ENCODE peak calls at places on chromosome 3, in eight cellular contexts. W is activated CD4-positive, alpha-beta T cell treated with anti-CD3 and anti-CD28 coated beads, Interleukin-2, amount 50 U/mL, for 1 hour; X is heart right ventricle; R is stimulated activated naive B cell treated with anti-CD40 and anti-IgM and Interleukin-4, amounts not matched to agents 10 μg/mL and 1 μg/mL and 100 μg/mL, for 72 hours; N is psoas muscle; P is left lung; E is Calu3; H is choroid plexus epithelial cell. Y is an unnamed sample.

GRCh38 chr3:73071952-73072351 is 10.5 kb downstream of the EBLN2 start:
- DNase-seq in W (no peak), X (no peak), R (no peak), N (no peak), P (no peak), E (no peak), H (no peak), Y (no peak)

GRCh38 chr3:112647122-112647521 is 6.2 kb upstream of the CCDC80 start:
- DNase-seq in W (no peak), X (no peak), R (no peak), N (no peak), P (no peak), E (peak), H (peak), Y (no peak)

GRCh38 chr3:122754867-122755835 is 38.5 kb downstream of the HSPBAP1 start:
- DNase-seq in W (no peak), X (no peak), R (no peak), N (no peak), P (no peak), E (peak), H (peak), Y (peak)

GRCh38 chr3:194383276-194383940 is 13.9 kb upstream of the LRRC15 start:
- DNase-seq in W (no peak), X (no peak), R (no peak), N (no peak), P (no peak), E (no peak), H (no peak), Y (no peak)

GRCh38 chr3:193132923-193133463 is 108.0 kb upstream of the PLAAT1 start:
- DNase-seq in W (no peak), X (no peak), R (no peak), N (no peak), P (no peak), E (no peak), H (peak), Y (no peak)

GRCh38 chr3:72487078-72487765 is 361.0 kb downstream of the SHQ1 start:
- DNase-seq in W (no peak), X (peak), R (peak), N (peak), P (peak), E (peak), H (peak), Y (no peak)

GRCh38 chr3:142355692-142356091 is 92.1 kb downstream of the XRN1 start:
- DNase-seq in W (no peak), X (no peak), R (no peak), N (no peak), P (no peak), E (no peak), H (no peak), Y (no peak)

GRCh38 chr3:29335438-29335837 is 54.6 kb downstream of the RBMS3 start:
- DNase-seq in W (no peak), X (peak), R (no peak), N (peak), P (peak), E (peak), H (peak), Y (no peak)

GRCh38 chr3:134287512-134287911 is 36.9 kb upstream of the RYK start:
- DNase-seq in W (no peak), X (no peak), R (no peak), N (no peak), P (no peak), E (no peak), H (no peak), Y (no peak)

GRCh38 chr3:9715764-9716437 is 12.3 kb downstream of the CPNE9 start:
- DNase-seq in W (no peak), X (peak), R (no peak), N (peak), P (peak), E (peak), H (peak), Y (no peak)

GRCh38 chr3:16143870-16144568 is 30.5 kb upstream of the GALNT15 start:
- DNase-seq in W (no peak), X (no peak), R (no peak), N (no peak), P (no peak), E (no peak), H (no peak), Y (no peak)

GRCh38 chr3:105938101-105938500 is 69.3 kb upstream of the CBLB start:
- DNase-seq in W (no peak), X (no peak), R (no peak), N (no peak), P (no peak), E (no peak), H (peak), Y (no peak)

GRCh38 chr3:136818851-136819783 is at the start of gene SLC35G2:
- DNase-seq in W (peak), X (peak), R (peak), N (peak), P (peak), E (peak), H (peak), Y (no peak)

GRCh38 chr3:9422712-9423424 is 25.5 kb downstream of the SETD5 start:
- DNase-seq in W (no peak), X (no peak), R (no peak), N (peak), P (peak), E (peak), H (peak), Y (no peak)

GRCh38 chr3:9879830-9880549 is at the start of gene CIDEC:
- DNase-seq in W (no peak), X (no peak), R (no peak), N (no peak), P (no peak), E (no peak), H (no peak), Y (no peak)

GRCh38 chr3:21888656-21889055 is 137.6 kb upstream of the ZNF385D start:
- DNase-seq in W (no peak), X (no peak), R (no peak), N (no peak), P (no peak), E (no peak), H (no peak), Y (no peak)

GRCh38 chr3:123449986-123450474 is 1.1 kb upstream of the ADCY5 start:
- DNase-seq in W (no peak), X (peak), R (no peak), N (peak), P (no peak), E (no peak), H (no peak), Y (no peak)

GRCh38 chr3:30504939-30505338 is 101.5 kb upstream of the TGFBR2 start:
- DNase-seq in W (no peak), X (no peak), R (no peak), N (no peak), P (no peak), E (no peak), H (peak), Y (no peak)

GRCh38 chr3:166837535-166837934 is 542.6 kb downstream of the ZBBX start:
- DNase-seq in W (no peak), X (no peak), R (no peak), N (no peak), P (no peak), E (peak), H (no peak), Y (no peak)

GRCh38 chr3:24254649-24255048 is 240.0 kb downstream of the THRB start:
- DNase-seq in W (no peak), X (no peak), R (no peak), N (no peak), P (no peak), E (no peak), H (peak), Y (no peak)

GRCh38 chr3:62403765-62404164 is 30.4 kb upstream of the FEZF2 start:
- DNase-seq in W (no peak), X (no peak), R (no peak), N (no peak), P (no peak), E (no peak), H (no peak), Y (no peak)

GRCh38 chr3:196235452-196236122 is 19.3 kb downstream of the SLC51A start:
- DNase-seq in W (no peak), X (no peak), R (no peak), N (no peak), P (no peak), E (no peak), H (no peak), Y (no peak)

GRCh38 chr3:120028271-120029047 is 65.8 kb downstream of the GSK3B start:
- DNase-seq in W (no peak), X (no peak), R (no peak), N (no peak), P (no peak), E (no peak), H (no peak), Y (no peak)

GRCh38 chr3:181486496-181486895 is 225.2 kb upstream of the SOX2 start:
- DNase-seq in W (no peak), X (no peak), R (no peak), N (no peak), P (no peak), E (no peak), H (no peak), Y (no peak)

GRCh38 chr3:67863869-67864268 is 209.5 kb upstream of the SUCLG2 start:
- DNase-seq in W (no peak), X (no peak), R (no peak), N (no peak), P (no peak), E (no peak), H (peak), Y (no peak)

GRCh38 chr3:134346744-134347143 is 27.5 kb downstream of the AMOTL2 start:
- DNase-seq in W (no peak), X (no peak), R (no peak), N (no peak), P (no peak), E (no peak), H (no peak), Y (no peak)

GRCh38 chr3:56119575-56120349 is 348.5 kb downstream of the ERC2 start:
- DNase-seq in W (no peak), X (peak), R (no peak), N (peak), P (no peak), E (no peak), H (peak), Y (no peak)

GRCh38 chr3:10015476-10015904 is 10.7 kb upstream of the FANCD2 start:
- DNase-seq in W (no peak), X (peak), R (no peak), N (peak), P (peak), E (no peak), H (peak), Y (no peak)

GRCh38 chr3:166955549-166955948 is 424.5 kb downstream of the ZBBX start:
- DNase-seq in W (no peak), X (no peak), R (no peak), N (no peak), P (no peak), E (no peak), H (no peak), Y (no peak)

GRCh38 chr3:187072582-187072981 is 66.7 kb downstream of the RPL39L start:
- DNase-seq in W (no peak), X (no peak), R (no peak), N (no peak), P (no peak), E (no peak), H (no peak), Y (no peak)

GRCh38 chr3:101780661-101781060 is 1.6 kb downstream of the NXPE3 start:
- DNase-seq in W (no peak), X (no peak), R (no peak), N (no peak), P (no peak), E (no peak), H (peak), Y (no peak)

GRCh38 chr3:123299581-123299980 is 97.8 kb downstream of the SEC22A start:
- DNase-seq in W (no peak), X (no peak), R (no peak), N (peak), P (no peak), E (no peak), H (no peak), Y (no peak)

GRCh38 chr3:59769132-59769531 is 719.3 kb upstream of the CFAP20DC start:
- DNase-seq in W (no peak), X (no peak), R (no peak), N (no peak), P (no peak), E (no peak), H (no peak), Y (no peak)

Y was measured in GM19239.